ENCODE peak calls at places on chromosomes 3 and 15, in nine cellular contexts. W is pancreas; Y is GM23248; E is psoas muscle; S is HepG2; V is heart right ventricle; G is sigmoid colon; R is K562; L is CD8-positive, alpha-beta memory T cell. A is an unnamed sample. For H3K36me3 and H3K4me1, the result is how much of the 10 kb centered on the place peaks cover.

GRCh38 chr3:10443791-10444429 is 61.5 kb downstream of the ATP2B2 start:
- DNase-seq in V (no peak), E (no peak), S (no peak), W (no peak), R (no peak), G (no peak), Y (no peak), L (no peak), A (no peak)

GRCh38 chr15:55235637-55236036 is 38.9 kb upstream of the RSL24D1 start:
- DNase-seq in R (no peak), W (no peak), E (no peak), Y (no peak), S (no peak), V (no peak), L (no peak), G (no peak), A (no peak)

GRCh38 chr15:89349212-89349558 is 14.6 kb upstream of the POLG start:
- DNase-seq in E (no peak), W (no peak), G (no peak), Y (no peak), S (no peak), V (no peak), R (no peak), L (no peak), A (no peak)

GRCh38 chr3:154074966-154075365 is 46.2 kb upstream of the ARHGEF26 start:
- DNase-seq in E (no peak), G (no peak), S (no peak), V (no peak), R (no peak), Y (no peak), W (no peak), L (no peak), A (no peak)

GRCh38 chr3:16480861-16481569 is 32.5 kb downstream of the RFTN1 start:
- DNase-seq in Y (peak), G (no peak), V (no peak), S (no peak), W (no peak), R (no peak), E (no peak), L (no peak), A (peak)

GRCh38 chr3:30473374-30474051 is 132.9 kb upstream of the TGFBR2 start:
- DNase-seq in W (no peak), Y (peak), G (peak), R (no peak), L (no peak), E (peak), S (no peak), V (no peak), A (peak)

GRCh38 chr3:197256836-197257444 is 41.5 kb downstream of the DLG1 start:
- DNase-seq in Y (peak), E (no peak), R (peak), V (peak), G (no peak), L (no peak), S (peak), W (no peak), A (peak)

GRCh38 chr15:85869124-85869523 is 74.4 kb upstream of the KLHL25 start:
- DNase-seq in L (no peak), W (no peak), G (no peak), E (no peak), V (no peak), Y (no peak), S (no peak), R (no peak), A (no peak)

GRCh38 chr15:39851505-39852082 is 68.5 kb downstream of the GPR176 start:
- DNase-seq in G (no peak), V (no peak), R (no peak), E (no peak), W (no peak), L (no peak), S (no peak), Y (peak), A (peak)

GRCh38 chr15:84391191-84391590 is 155.6 kb downstream of the GOLGA6L4 start:
- DNase-seq in G (no peak), L (no peak), Y (no peak), E (peak), V (peak), S (no peak), W (no peak), R (no peak), A (no peak)

GRCh38 chr15:69810441-69811071 is 287.2 kb downstream of the TLE3 start:
- DNase-seq in V (peak), S (no peak), W (no peak), Y (no peak), R (no peak), L (no peak), E (peak), G (no peak), A (peak)

GRCh38 chr15:77907824-77908751 is 169.4 kb downstream of the TBC1D2B start:
- DNase-seq in E (no peak), S (peak), W (peak), L (no peak), Y (peak), R (peak), V (no peak), G (peak), A (peak)

GRCh38 chr3:101829066-101829830 is 20.1 kb upstream of the NFKBIZ start:
- DNase-seq in V (peak), Y (peak), W (no peak), S (no peak), L (peak), G (peak), E (peak), R (no peak), A (peak)

GRCh38 chr15:89937365-89938355 is 24.9 kb upstream of the ARPIN start:
- DNase-seq in V (no peak), S (no peak), L (no peak), Y (peak), R (no peak), E (no peak), W (no peak), G (no peak), A (no peak)

GRCh38 chr3:179446501-179446900 is 4.8 kb downstream of the GNB4 start:
- DNase-seq in V (no peak), R (no peak), E (no peak), W (no peak), G (no peak), Y (peak), L (no peak), S (peak), A (peak)

GRCh38 chr15:63599401-63600000 is 2.3 kb downstream of the FBXL22 start:
- DNase-seq in L (peak), E (peak), S (peak), V (peak), W (peak), R (no peak), G (peak), Y (peak), A (peak)

GRCh38 chr3:53513556-53514190 is 19.3 kb downstream of the CACNA1D start:
- DNase-seq in G (no peak), E (no peak), L (no peak), R (no peak), S (peak), W (no peak), Y (no peak), V (no peak), A (no peak)

GRCh38 chr3:170909129-170909903 is 879 bp upstream of the EIF5A2 start:
- DNase-seq in Y (peak), V (no peak), E (no peak), W (no peak), G (peak), L (no peak), R (no peak), S (peak), A (peak)

GRCh38 chr3:105561875-105562274 is 195.2 kb downstream of the ALCAM start:
- DNase-seq in L (no peak), R (no peak), W (no peak), G (no peak), E (no peak), Y (no peak), S (no peak), V (no peak), A (no peak)

GRCh38 chr3:152574461-152575079 is 260.4 kb upstream of the P2RY1 start:
- DNase-seq in Y (peak), L (no peak), R (peak), W (no peak), V (peak), E (peak), S (peak), G (no peak), A (peak)

GRCh38 chr15:92625297-92625980 is 30.1 kb downstream of the FAM174B start:
- DNase-seq in G (no peak), W (no peak), E (no peak), V (no peak), S (no peak), L (no peak), R (no peak), Y (peak), A (peak)

GRCh38 chr15:62278534-62278933 is 113.4 kb upstream of the C2CD4B start:
- DNase-seq in E (no peak), V (no peak), L (no peak), Y (no peak), S (no peak), R (no peak), W (no peak), G (no peak), A (no peak)

GRCh38 chr3:106345353-106346027 is 476.7 kb upstream of the CBLB start:
- DNase-seq in Y (peak), W (no peak), S (no peak), R (no peak), L (no peak), V (no peak), E (no peak), G (no peak), A (peak)

GRCh38 chr15:90219421-90220141 is 14.2 kb downstream of the CIB1 start:
- DNase-seq in R (peak), S (no peak), Y (peak), G (no peak), V (no peak), L (peak), E (peak), W (peak), A (peak)

GRCh38 chr3:125300416-125300815 is 74.7 kb downstream of the ZNF148 start:
- DNase-seq in R (no peak), W (no peak), G (no peak), V (no peak), S (no peak), L (no peak), Y (peak), E (no peak), A (peak)

GRCh38 chr3:132916096-132916495 is 122.1 kb upstream of the TMEM108 start:
- DNase-seq in W (no peak), L (no peak), R (no peak), V (no peak), S (no peak), G (no peak), E (no peak), Y (no peak), A (no peak)

GRCh38 chr15:67700023-67700422 is 125.3 kb upstream of the SKOR1 start:
- DNase-seq in Y (peak), V (no peak), E (no peak), R (no peak), W (no peak), L (no peak), G (no peak), S (no peak), A (no peak)

GRCh38 chr3:188608401-188608800 is 454.4 kb downstream of the LPP start:
- DNase-seq in Y (no peak), R (no peak), L (no peak), S (no peak), E (no peak), V (no peak), W (no peak), G (no peak), A (no peak)

GRCh38 chr3:192303235-192303634 is 424.1 kb downstream of the FGF12 start:
- DNase-seq in Y (no peak), G (no peak), L (no peak), E (no peak), W (no peak), R (no peak), V (no peak), S (no peak), A (no peak)

GRCh38 chr15:66390670-66391069 is 4.0 kb downstream of the MAP2K1 start:
- DNase-seq in V (no peak), W (no peak), R (no peak), G (no peak), L (no peak), E (no peak), Y (no peak), S (no peak), A (no peak)

GRCh38 chr15:26066896-26067295 is 203.8 kb upstream of the ATP10A start:
- DNase-seq in Y (no peak), S (no peak), G (no peak), V (no peak), W (no peak), R (no peak), L (no peak), E (no peak), A (no peak)

GRCh38 chr15:91385301-91385700 is 285.2 kb downstream of the SV2B start:
- DNase-seq in S (no peak), G (no peak), R (no peak), V (no peak), W (no peak), Y (peak), L (no peak), E (no peak), A (no peak)

GRCh38 chr3:3177861-3178497 is 1.5 kb downstream of the CRBN start:
- DNase-seq in E (no peak), G (no peak), V (no peak), S (peak), R (peak), L (no peak), W (no peak), Y (peak), A (peak)

GRCh38 chr15:95765161-95765560 is 565.3 kb upstream of the NR2F2 start:
- DNase-seq in W (no peak), E (no peak), S (no peak), L (no peak), G (no peak), R (no peak), Y (no peak), V (no peak), A (no peak)

GRCh38 chr3:32595318-32595717 is 24.7 kb upstream of the DYNC1LI1 start:
- DNase-seq in L (no peak), S (no peak), V (no peak), W (no peak), G (no peak), Y (no peak), R (no peak), E (no peak), A (no peak)
- H3K36me3 ChIP-seq in L (under half), S (under half), V (under half), W (under half), G (under half), Y (under half), R (under half), E (under half), A (under half)

GRCh38 chr3:195550723-195551122 is 7.6 kb upstream of the PPP1R2 start:
- DNase-seq in W (no peak), R (no peak), V (no peak), G (no peak), Y (no peak), L (no peak), S (peak), E (no peak), A (peak)
- H3K4me1 ChIP-seq in W (under half), R (under half), V (under half), G (under half), Y (under half), L (half or more), S (half or more), E (under half), A (under half)

GRCh38 chr3:119221779-119222320 is 18.8 kb downstream of the B4GALT4 start:
- DNase-seq in W (no peak), Y (peak), L (no peak), R (no peak), S (no peak), V (no peak), E (no peak), G (no peak), A (peak)
- H3K36me3 ChIP-seq in W (under half), Y (under half), L (under half), R (under half), S (half or more), V (under half), E (under half), G (half or more), A (half or more)

DNA sequence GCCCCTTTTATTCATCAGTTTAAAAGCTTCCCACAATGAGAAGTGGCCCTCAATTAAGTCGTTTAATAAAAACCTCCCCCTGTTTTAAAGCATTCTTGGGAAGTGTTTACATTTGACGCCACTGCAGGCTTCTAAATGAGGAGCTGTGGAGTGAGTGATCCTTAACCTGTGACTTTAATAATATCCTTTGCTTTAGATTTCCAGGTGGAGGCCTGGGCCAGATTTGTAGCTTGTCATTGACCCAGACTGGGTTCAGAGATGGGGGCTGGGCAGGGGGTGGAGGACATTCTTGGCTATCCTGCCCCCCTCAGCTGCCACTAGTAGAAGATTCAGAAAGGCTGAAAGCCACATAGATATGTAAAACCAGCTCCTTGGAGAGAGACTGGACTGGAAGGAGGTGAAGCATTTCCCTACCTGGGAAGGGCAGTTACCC is 11.4 kb downstream of the CGNL1 start:
- DNase-seq in E (no peak), L (no peak), S (no peak), G (no peak), Y (no peak), W (no peak), R (no peak), V (no peak), A (no peak)
- H3K4me1 ChIP-seq in E (under half), L (under half), S (half or more), G (under half), Y (under half), W (under half), R (under half), V (under half), A (under half)

DNA sequence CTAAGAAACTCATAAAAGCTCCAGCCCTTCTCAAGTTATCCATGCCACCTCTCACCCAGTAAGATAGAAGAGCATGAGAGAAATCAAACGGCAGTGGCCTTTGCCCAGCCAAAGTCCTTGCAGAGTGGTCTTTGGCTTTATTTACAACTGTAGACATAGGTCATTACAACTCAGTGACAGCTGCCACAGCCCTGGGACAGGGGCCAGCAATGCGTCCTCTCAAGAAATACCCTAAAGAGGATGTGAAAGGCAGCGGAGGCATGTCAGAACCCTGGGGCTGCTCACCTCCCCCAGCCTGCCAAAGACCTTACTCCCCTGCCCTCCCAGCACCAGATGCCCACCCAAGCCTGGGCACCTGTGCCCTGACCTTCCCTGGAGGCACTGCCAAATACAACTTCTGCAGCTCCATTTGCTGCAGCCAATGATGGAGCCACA is 6.3 kb downstream of the ACAA1 start:
- DNase-seq in L (no peak), E (no peak), S (no peak), W (no peak), V (no peak), G (no peak), Y (no peak), R (no peak), A (no peak)
- H3K36me3 ChIP-seq in L (half or more), E (under half), S (half or more), W (half or more), V (under half), G (half or more), Y (under half), R (half or more), A (half or more)

GRCh38 chr3:134644731-134645514 is 5.9 kb downstream of the KY start:
- DNase-seq in W (no peak), V (peak), Y (no peak), E (peak), G (no peak), L (no peak), R (no peak), S (no peak), A (no peak)
- H3K4me1 ChIP-seq in W (under half), V (under half), Y (under half), E (under half), G (under half), L (under half), R (under half), S (under half), A (under half)

DNA sequence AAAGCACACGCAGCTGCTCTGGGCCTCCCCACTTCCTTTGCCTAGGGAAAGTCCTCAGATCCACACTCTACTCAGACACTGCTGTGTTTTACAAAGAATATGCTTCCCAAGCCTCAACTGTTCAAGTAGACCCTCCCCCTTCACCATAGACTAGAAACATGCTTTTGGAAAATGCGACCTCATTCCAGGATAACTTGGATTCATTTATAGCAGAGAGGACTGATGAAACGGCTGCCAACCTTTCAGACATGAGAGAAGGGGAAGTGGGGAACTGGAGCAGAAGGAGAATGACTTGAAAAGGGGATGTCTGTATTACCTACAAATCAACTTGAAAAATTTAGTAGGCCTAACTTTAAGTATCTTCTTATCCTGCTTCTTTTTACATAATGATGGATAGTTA is 63.9 kb downstream of the P3H2 start:
- DNase-seq in E (no peak), V (no peak), L (no peak), W (no peak), Y (no peak), G (no peak), S (no peak), R (no peak), A (no peak)
- H3K36me3 ChIP-seq in E (under half), V (under half), L (under half), W (under half), Y (under half), G (under half), S (under half), R (under half), A (under half)

GRCh38 chr3:98561727-98562521 is 30.1 kb downstream of the GPR15 start:
- DNase-seq in R (no peak), V (no peak), S (no peak), L (no peak), W (no peak), G (no peak), Y (peak), E (no peak), A (no peak)
- H3K4me1 ChIP-seq in R (under half), V (under half), S (under half), L (half or more), W (under half), G (under half), Y (under half), E (under half), A (under half)

DNA sequence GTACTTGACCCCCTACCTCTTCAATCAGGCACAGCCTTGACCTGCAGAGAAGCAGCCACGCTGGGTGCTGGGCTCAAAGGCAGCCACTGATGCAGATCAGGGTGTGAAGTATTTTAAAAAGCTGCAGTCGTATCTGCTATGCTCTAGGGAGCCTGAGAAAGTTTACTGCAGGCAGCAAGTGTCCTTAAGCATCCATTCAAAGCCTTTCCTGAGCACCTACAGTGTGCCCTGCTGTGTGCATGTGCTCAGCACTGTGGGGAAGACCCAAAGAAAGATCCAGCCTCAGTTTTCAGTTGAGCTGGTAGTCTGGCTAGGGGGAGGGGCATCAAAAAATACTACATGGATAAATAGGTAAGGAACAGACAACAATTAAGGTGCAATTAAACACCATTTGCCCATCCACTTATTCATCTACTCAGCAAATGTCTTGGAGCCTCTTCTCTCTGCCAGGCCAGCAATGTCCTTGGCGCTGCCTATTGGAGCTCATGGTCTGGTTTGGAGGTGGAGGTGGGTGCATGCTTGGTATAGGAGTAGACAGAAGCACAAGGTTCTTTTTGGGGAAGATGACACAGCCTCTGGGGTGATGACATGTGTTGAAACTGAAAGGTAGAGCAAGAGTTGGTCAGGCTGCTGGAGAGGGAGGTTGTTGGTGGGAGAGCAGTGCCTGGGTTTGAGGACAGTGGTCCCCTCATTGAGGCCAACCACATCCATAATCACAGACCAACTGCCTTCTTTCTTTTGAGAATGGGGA is 85.9 kb upstream of the PRR23C start:
- DNase-seq in V (no peak), W (no peak), E (no peak), Y (no peak), S (no peak), G (no peak), R (no peak), L (no peak), A (no peak)
- H3K36me3 ChIP-seq in V (under half), W (under half), E (under half), Y (under half), S (under half), G (under half), R (under half), L (under half), A (under half)

A was measured in adipocyte.